ENCODE peak calls at places on chromosome 2, in nine cellular contexts. R, C, Z, D, Y, H, I, L and V are unnamed samples.

GRCh38 chr2:24489465-24489864 is 1.6 kb upstream of the NCOA1 start:
- DNase-seq in R (no peak), I (no peak), C (no peak), D (no peak), Y (no peak), L (no peak), H (no peak), Z (no peak), V (no peak)

GRCh38 chr2:17877811-17878221 is 651 bp upstream of the KCNS3 start:
- DNase-seq in H (no peak), C (no peak), L (no peak), Z (no peak), Y (peak), I (no peak), R (no peak), D (no peak), V (peak)

GRCh38 chr2:163345795-163346573 is 389.8 kb downstream of the FIGN start:
- DNase-seq in R (no peak), H (no peak), C (no peak), Y (peak), Z (no peak), I (no peak), L (peak), D (no peak), V (no peak)

GRCh38 chr2:99648906-99649606 is 159.2 kb upstream of the REV1 start:
- DNase-seq in Z (no peak), Y (no peak), I (no peak), L (no peak), C (no peak), R (no peak), H (no peak), D (no peak), V (no peak)

GRCh38 chr2:128988326-128988725 is 669.7 kb upstream of the HS6ST1 start:
- DNase-seq in I (no peak), L (no peak), Z (no peak), H (no peak), R (no peak), Y (no peak), D (no peak), C (no peak), V (no peak)

GRCh38 chr2:39218401-39218800 is 25.4 kb downstream of the CDKL4 start:
- DNase-seq in C (no peak), H (no peak), I (no peak), R (no peak), Y (no peak), D (no peak), Z (no peak), L (no peak), V (no peak)

GRCh38 chr2:68230246-68231060 is 21.9 kb downstream of the PPP3R1 start:
- DNase-seq in Z (no peak), D (no peak), I (no peak), Y (no peak), H (no peak), C (no peak), L (no peak), R (no peak), V (no peak)

GRCh38 chr2:218418717-218419458 is at the start of gene VIL1:
- DNase-seq in C (peak), L (no peak), Z (no peak), R (no peak), I (no peak), Y (no peak), D (no peak), H (no peak), V (no peak)

GRCh38 chr2:173574713-173575112 is 220.0 kb downstream of the CDCA7 start:
- DNase-seq in R (no peak), H (no peak), D (no peak), C (no peak), L (no peak), Z (no peak), I (no peak), Y (no peak), V (no peak)